ENCODE peak calls at places on chromosomes 2 and 18, in eight cellular contexts. One of them, this sample, is unnamed.

GRCh38 chr18:51390695-51391094 is 193.2 kb upstream of the MEX3C start:
- DNase-seq in SK-N-SH: no peak
- DNase-seq in sigmoid colon: no peak
- DNase-seq in transverse colon: no peak
- DNase-seq in tibial nerve: no peak
- DNase-seq in upper lobe of left lung: no peak
- DNase-seq in A549: no peak
- DNase-seq in ovary: no peak
- DNase-seq in this sample: no peak

GRCh38 chr2:129849559-129850160 is 129.8 kb upstream of the RAB6C start:
- DNase-seq in SK-N-SH: peak; percentile 60
- DNase-seq in transverse colon: no peak
- DNase-seq in tibial nerve: no peak
- DNase-seq in upper lobe of left lung: no peak
- DNase-seq in sigmoid colon: no peak
- DNase-seq in ovary: no peak
- DNase-seq in A549: peak; percentile 29
- DNase-seq in this sample: no peak

GRCh38 chr2:18924905-18925691 is 335.7 kb upstream of the NT5C1B start:
- DNase-seq in tibial nerve: no peak
- DNase-seq in SK-N-SH: no peak
- DNase-seq in upper lobe of left lung: no peak
- DNase-seq in sigmoid colon: no peak
- DNase-seq in A549: no peak
- DNase-seq in transverse colon: no peak
- DNase-seq in ovary: no peak
- DNase-seq in this sample: no peak

GRCh38 chr2:200259577-200259957 is 46.9 kb upstream of the SPATS2L start:
- DNase-seq in A549: no peak
- DNase-seq in ovary: no peak
- DNase-seq in sigmoid colon: no peak
- DNase-seq in transverse colon: no peak
- DNase-seq in SK-N-SH: no peak
- DNase-seq in tibial nerve: no peak
- DNase-seq in upper lobe of left lung: no peak
- DNase-seq in this sample: no peak

GRCh38 chr18:36578871-36579270 is 249.9 kb downstream of the TPGS2 start:
- DNase-seq in sigmoid colon: no peak
- DNase-seq in upper lobe of left lung: no peak
- DNase-seq in transverse colon: no peak
- DNase-seq in ovary: no peak
- DNase-seq in A549: no peak
- DNase-seq in SK-N-SH: peak; percentile 30
- DNase-seq in tibial nerve: no peak
- DNase-seq in this sample: no peak

GRCh38 chr2:239936838-239937581 is 88.1 kb downstream of the NDUFA10 start:
- DNase-seq in upper lobe of left lung: no peak
- DNase-seq in tibial nerve: no peak
- DNase-seq in A549: no peak
- DNase-seq in transverse colon: no peak
- DNase-seq in SK-N-SH: no peak
- DNase-seq in ovary: no peak
- DNase-seq in sigmoid colon: peak; percentile 54
- DNase-seq in this sample: peak; percentile 19

GRCh38 chr2:3277748-3278520 is 99.7 kb downstream of the EIPR1 start:
- DNase-seq in A549: no peak
- DNase-seq in tibial nerve: no peak
- DNase-seq in SK-N-SH: no peak
- DNase-seq in upper lobe of left lung: no peak
- DNase-seq in ovary: no peak
- DNase-seq in transverse colon: no peak
- DNase-seq in sigmoid colon: peak; percentile 44
- DNase-seq in this sample: no peak

GRCh38 chr18:13222371-13223281 is 4.1 kb downstream of the LDLRAD4 start:
- DNase-seq in ovary: peak; percentile 43
- DNase-seq in A549: no peak
- DNase-seq in sigmoid colon: peak; percentile 95
- DNase-seq in tibial nerve: no peak
- DNase-seq in upper lobe of left lung: peak; percentile 93
- DNase-seq in transverse colon: peak; percentile 80
- DNase-seq in SK-N-SH: peak; percentile 77
- DNase-seq in this sample: peak; percentile 77

GRCh38 chr2:60794271-60794863 is 38.3 kb downstream of the PAPOLG start:
- DNase-seq in transverse colon: no peak
- DNase-seq in A549: peak; percentile 50
- DNase-seq in ovary: no peak
- DNase-seq in sigmoid colon: no peak
- DNase-seq in upper lobe of left lung: no peak
- DNase-seq in SK-N-SH: peak; percentile 48
- DNase-seq in tibial nerve: no peak
- DNase-seq in this sample: no peak

GRCh38 chr2:58904091-58904490 is 663.0 kb upstream of the FANCL start:
- DNase-seq in SK-N-SH: no peak
- DNase-seq in upper lobe of left lung: no peak
- DNase-seq in tibial nerve: no peak
- DNase-seq in ovary: no peak
- DNase-seq in sigmoid colon: no peak
- DNase-seq in transverse colon: no peak
- DNase-seq in A549: no peak
- DNase-seq in this sample: no peak

GRCh38 chr2:43461461-43462073 is 134.3 kb downstream of the THADA start:
- DNase-seq in sigmoid colon: no peak
- DNase-seq in SK-N-SH: no peak
- DNase-seq in upper lobe of left lung: no peak
- DNase-seq in A549: no peak
- DNase-seq in transverse colon: no peak
- DNase-seq in ovary: no peak
- DNase-seq in tibial nerve: no peak
- DNase-seq in this sample: no peak

GRCh38 chr2:234074751-234075520 is 24.4 kb downstream of the SPP2 start:
- DNase-seq in sigmoid colon: no peak
- DNase-seq in ovary: no peak
- DNase-seq in transverse colon: no peak
- DNase-seq in upper lobe of left lung: no peak
- DNase-seq in tibial nerve: no peak
- DNase-seq in A549: no peak
- DNase-seq in SK-N-SH: no peak
- DNase-seq in this sample: no peak

GRCh38 chr2:53852540-53852939 is 7.2 kb downstream of the GPR75 start:
- DNase-seq in upper lobe of left lung: no peak
- DNase-seq in ovary: no peak
- DNase-seq in SK-N-SH: no peak
- DNase-seq in transverse colon: no peak
- DNase-seq in tibial nerve: no peak
- DNase-seq in sigmoid colon: no peak
- DNase-seq in A549: no peak
- DNase-seq in this sample: no peak

DNA sequence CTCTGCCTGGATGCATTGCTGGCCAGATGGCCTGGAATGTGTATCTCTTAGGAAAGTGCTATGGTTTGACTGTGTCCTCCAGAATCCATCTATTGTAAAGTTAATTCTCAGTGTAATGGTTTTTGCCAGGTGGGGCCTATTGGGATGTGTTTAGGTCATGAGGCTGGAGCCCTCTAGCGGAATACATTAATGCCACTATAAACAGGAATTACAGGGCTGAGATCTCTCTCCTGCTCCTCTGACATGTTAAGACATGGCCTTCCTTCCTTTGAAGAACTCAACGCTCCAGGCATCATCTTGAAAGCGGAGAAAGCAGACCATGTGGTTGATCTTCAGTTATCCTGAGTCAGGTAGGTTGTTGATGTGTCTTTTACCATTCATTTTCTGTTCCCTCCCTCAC is 276.4 kb downstream of the RPIA start:
- DNase-seq in upper lobe of left lung: no peak
- DNase-seq in A549: no peak
- DNase-seq in tibial nerve: no peak
- DNase-seq in ovary: no peak
- DNase-seq in sigmoid colon: no peak
- DNase-seq in SK-N-SH: no peak
- DNase-seq in transverse colon: no peak
- DNase-seq in this sample: no peak
- TF ChIP-seq EP300 in upper lobe of left lung: no peak
- TF ChIP-seq EP300 in A549: no peak
- TF ChIP-seq EP300 in tibial nerve: no peak
- TF ChIP-seq EP300 in ovary: no peak
- TF ChIP-seq EP300 in sigmoid colon: no peak
- TF ChIP-seq EP300 in SK-N-SH: no peak
- TF ChIP-seq EP300 in transverse colon: no peak
- TF ChIP-seq EP300 in this sample: no peak

DNA sequence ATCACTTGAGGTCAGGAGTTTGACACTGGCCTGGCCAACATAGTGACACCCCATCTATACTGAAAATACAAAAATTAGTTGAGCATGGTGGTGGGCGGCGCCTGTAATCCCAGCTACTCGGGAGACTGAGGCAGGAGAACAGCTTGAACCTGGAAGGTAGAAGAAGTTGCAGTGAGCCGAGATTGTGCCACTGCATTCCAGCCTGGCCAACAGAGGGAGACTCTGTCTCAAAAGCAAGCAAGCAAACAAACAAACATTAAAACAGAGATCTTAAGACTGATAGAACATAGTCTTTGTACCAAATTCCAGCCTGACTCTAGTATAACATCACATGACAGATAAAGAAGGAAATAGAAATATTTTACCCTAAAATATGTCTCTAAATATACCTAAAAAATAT is 168.1 kb downstream of the PTPRM start:
- DNase-seq in ovary: no peak
- DNase-seq in tibial nerve: no peak
- DNase-seq in A549: no peak
- DNase-seq in upper lobe of left lung: no peak
- DNase-seq in transverse colon: no peak
- DNase-seq in SK-N-SH: no peak
- DNase-seq in sigmoid colon: no peak
- DNase-seq in this sample: no peak
- TF ChIP-seq CTCF in ovary: no peak
- TF ChIP-seq CTCF in tibial nerve: no peak
- TF ChIP-seq CTCF in A549: peak; percentile 42
- TF ChIP-seq CTCF in upper lobe of left lung: no peak
- TF ChIP-seq CTCF in transverse colon: no peak
- TF ChIP-seq CTCF in SK-N-SH: no peak
- TF ChIP-seq CTCF in sigmoid colon: no peak
- TF ChIP-seq CTCF in this sample: no peak

DNA sequence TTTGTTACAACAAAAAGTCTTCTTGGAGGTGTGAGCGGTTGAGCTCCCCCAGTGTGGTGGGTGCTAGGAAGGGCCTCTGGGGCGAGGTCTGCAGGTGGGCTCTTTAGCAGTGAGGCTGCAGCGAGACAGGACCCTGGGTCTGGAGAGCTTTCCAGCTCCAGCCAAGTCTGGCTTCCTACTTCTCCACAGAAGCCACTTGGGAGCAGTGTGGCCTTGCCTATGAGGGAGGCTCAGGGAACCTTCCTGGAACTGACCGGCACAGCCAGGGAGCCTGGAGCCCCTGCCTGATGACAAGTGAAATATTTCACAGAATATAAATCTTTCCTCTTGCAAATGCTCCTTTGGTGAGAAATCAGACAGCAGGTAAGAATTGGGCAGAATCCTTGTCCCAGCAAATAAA is 289.6 kb upstream of the SPRED2 start:
- DNase-seq in transverse colon: peak; percentile 30
- DNase-seq in tibial nerve: peak; percentile 13
- DNase-seq in upper lobe of left lung: no peak
- DNase-seq in sigmoid colon: peak; percentile 81
- DNase-seq in ovary: peak; percentile 60
- DNase-seq in SK-N-SH: peak; percentile 61
- DNase-seq in A549: no peak
- DNase-seq in this sample: peak; percentile 44
- TF ChIP-seq EP300 in transverse colon: no peak
- TF ChIP-seq EP300 in tibial nerve: no peak
- TF ChIP-seq EP300 in upper lobe of left lung: no peak
- TF ChIP-seq EP300 in sigmoid colon: no peak
- TF ChIP-seq EP300 in ovary: no peak
- TF ChIP-seq EP300 in SK-N-SH: no peak
- TF ChIP-seq EP300 in A549: no peak
- TF ChIP-seq EP300 in this sample: no peak

DNA sequence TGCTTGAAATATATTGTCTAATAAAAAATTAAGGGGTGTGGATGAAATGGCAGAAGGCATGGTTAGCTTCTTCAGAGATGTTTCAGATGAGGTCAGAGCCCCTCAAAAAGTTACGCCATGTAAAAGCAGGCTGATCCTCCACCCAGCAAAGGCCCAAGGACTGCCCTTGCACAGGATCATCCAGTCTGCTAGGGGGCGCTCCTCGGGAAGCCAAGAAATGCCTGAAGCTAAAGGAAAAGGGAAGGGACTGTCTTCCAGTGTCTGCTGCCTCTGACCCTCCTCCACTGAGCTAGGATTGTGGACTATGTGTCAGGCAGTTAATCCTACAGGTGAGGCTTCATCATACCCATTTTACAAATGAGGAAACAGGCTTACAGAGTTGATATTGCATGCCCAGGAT is 33.8 kb upstream of the TEX51 start:
- DNase-seq in ovary: no peak
- DNase-seq in SK-N-SH: no peak
- DNase-seq in transverse colon: no peak
- DNase-seq in sigmoid colon: no peak
- DNase-seq in tibial nerve: no peak
- DNase-seq in A549: no peak
- DNase-seq in upper lobe of left lung: no peak
- DNase-seq in this sample: no peak
- TF ChIP-seq CTCF in ovary: no peak
- TF ChIP-seq CTCF in SK-N-SH: no peak
- TF ChIP-seq CTCF in transverse colon: no peak
- TF ChIP-seq CTCF in sigmoid colon: no peak
- TF ChIP-seq CTCF in tibial nerve: no peak
- TF ChIP-seq CTCF in A549: no peak
- TF ChIP-seq CTCF in upper lobe of left lung: no peak
- TF ChIP-seq CTCF in this sample: no peak

DNA sequence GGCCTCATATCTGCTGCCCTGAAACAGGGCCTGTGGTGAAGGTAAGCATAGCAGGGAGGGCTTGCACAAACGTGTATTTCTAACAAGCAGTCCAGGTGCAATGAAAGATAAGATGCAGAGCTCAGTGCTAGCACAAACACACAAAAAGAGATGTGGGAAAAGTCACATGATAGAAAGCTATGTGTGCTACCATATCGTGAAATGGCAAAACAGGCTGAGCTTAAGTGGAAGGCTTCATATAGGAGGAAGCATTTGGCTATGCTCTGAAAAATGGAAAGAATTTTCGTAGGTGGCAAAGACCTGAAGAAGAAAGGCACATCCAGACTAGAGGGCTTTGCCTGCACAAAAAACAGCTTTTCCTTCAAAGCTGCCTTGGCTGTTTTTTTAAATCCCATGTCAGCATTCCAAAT is 10.2 kb downstream of the RSAD2 start:
- DNase-seq in sigmoid colon: no peak
- DNase-seq in transverse colon: no peak
- DNase-seq in A549: no peak
- DNase-seq in tibial nerve: no peak
- DNase-seq in SK-N-SH: no peak
- DNase-seq in upper lobe of left lung: no peak
- DNase-seq in ovary: no peak
- DNase-seq in this sample: no peak
- TF ChIP-seq EP300 in sigmoid colon: no peak
- TF ChIP-seq EP300 in transverse colon: no peak
- TF ChIP-seq EP300 in A549: no peak
- TF ChIP-seq EP300 in tibial nerve: no peak
- TF ChIP-seq EP300 in SK-N-SH: no peak
- TF ChIP-seq EP300 in upper lobe of left lung: no peak
- TF ChIP-seq EP300 in ovary: no peak
- TF ChIP-seq EP300 in this sample: no peak